ENCODE peak calls at places on chromosomes 11 and 22, in nine cellular contexts. V is adipocyte, H is K562, Z is neural progenitor cell, L is MM.1S, O is IMR-90, Y is H9, I is GM23248, W is GM12878. C is an unnamed sample.

GRCh38 chr22:36287881-36288515 is 35.1 kb downstream of the APOL1 start:
- DNase-seq in L (no peak), V (no peak), Z (no peak), I (peak; percentile 44), O (no peak), Y (no peak), H (no peak), W (no peak), C (no peak)

GRCh38 chr11:17719028-17719939 is at the start of gene MYOD1:
- DNase-seq in O (no peak), W (no peak), Y (peak; percentile 73), V (no peak), H (no peak), I (peak; percentile 21), Z (peak; percentile 70), L (no peak), C (peak; percentile 51)

GRCh38 chr11:83671295-83671694 is 385.1 kb upstream of the CCDC90B start:
- DNase-seq in O (peak; percentile 4), W (no peak), Z (no peak), L (no peak), I (peak; percentile 24), V (no peak), Y (no peak), H (no peak), C (no peak)

GRCh38 chr22:45503071-45503815 is 560 bp downstream of the FBLN1 start:
- DNase-seq in Y (peak; percentile 61), V (no peak), O (no peak), Z (peak; percentile 76), L (no peak), H (no peak), I (peak; percentile 44), W (no peak), C (peak; percentile 73)

GRCh38 chr11:1251236-1251770 is 28.4 kb downstream of the MUC5B start:
- DNase-seq in L (no peak), I (no peak), H (no peak), Y (no peak), O (no peak), W (no peak), Z (no peak), V (no peak), C (no peak)

GRCh38 chr11:76653674-76654309 is 16.8 kb downstream of the LRRC32 start:
- DNase-seq in V (peak; percentile 57), L (no peak), Y (peak; percentile 14), H (no peak), W (no peak), Z (no peak), O (peak; percentile 95), I (peak; percentile 52), C (no peak)

GRCh38 chr11:11076879-11077278 is 219.0 kb upstream of the ZBED5 start:
- DNase-seq in Z (no peak), Y (no peak), H (no peak), V (no peak), W (no peak), I (no peak), L (no peak), O (no peak), C (no peak)

GRCh38 chr11:19959210-19959609 is 201.1 kb downstream of the DBX1 start:
- DNase-seq in I (no peak), Y (no peak), L (no peak), H (no peak), Z (no peak), O (no peak), W (no peak), V (no peak), C (no peak)

GRCh38 chr11:27200779-27201453 is 160.3 kb downstream of the BBOX1 start:
- DNase-seq in V (no peak), H (no peak), L (no peak), W (no peak), Y (no peak), Z (no peak), I (no peak), O (no peak), C (no peak)

GRCh38 chr11:11966826-11967668 is 41.4 kb downstream of the DKK3 start:
- DNase-seq in V (peak; percentile 59), I (peak; percentile 66), O (peak; percentile 37), Y (peak; percentile 92), W (no peak), Z (peak; percentile 88), H (peak; percentile 86), L (peak; percentile 72), C (peak; percentile 91)

GRCh38 chr11:73175551-73176144 is 33.5 kb upstream of the FCHSD2 start:
- DNase-seq in W (no peak), I (no peak), L (no peak), Z (no peak), H (no peak), V (no peak), Y (no peak), O (no peak), C (no peak)
- H3K9ac ChIP-seq in W (no peak overlapping the region), I (no peak overlapping the region), L (no peak overlapping the region), Z (no peak overlapping the region), H (no peak overlapping the region), V (no peak overlapping the region), Y (no peak overlapping the region), O (no peak overlapping the region), C (no peak overlapping the region)

GRCh38 chr11:40444151-40444550 is 1015.3 kb downstream of the LRRC4C start:
- DNase-seq in O (no peak), W (no peak), Z (no peak), H (no peak), Y (no peak), V (no peak), L (no peak), I (no peak), C (no peak)

GRCh38 chr11:40445391-40445790 is 1014.1 kb downstream of the LRRC4C start:
- DNase-seq in V (no peak), Z (peak; percentile 8), I (no peak), O (peak; percentile 25), H (no peak), Y (no peak), W (no peak), L (no peak), C (peak; percentile 64)
- H3K4me1 ChIP-seq in V (no peaks in the 10 kb centered on the region), Z (no peaks in the 10 kb centered on the region), I (no peaks in the 10 kb centered on the region), O (no peaks in the 10 kb centered on the region), H (no peaks in the 10 kb centered on the region), Y (no peaks in the 10 kb centered on the region), W (no peaks in the 10 kb centered on the region), L (no peaks in the 10 kb centered on the region), C (no peaks in the 10 kb centered on the region)

GRCh38 chr11:3124821-3125220 is 40.3 kb downstream of the OSBPL5 start:
- DNase-seq in Y (no peak), L (no peak), I (no peak), H (no peak), V (no peak), O (no peak), W (no peak), Z (no peak), C (no peak)

GRCh38 chr11:3126901-3127691 is 38.0 kb downstream of the OSBPL5 start:
- DNase-seq in I (no peak), Y (no peak), H (no peak), V (no peak), L (no peak), Z (no peak), W (no peak), O (no peak), C (no peak)

GRCh38 chr11:3128356-3129180 is 36.5 kb downstream of the OSBPL5 start:
- DNase-seq in V (no peak), O (no peak), I (no peak), L (no peak), Z (no peak), Y (no peak), H (no peak), W (no peak), C (no peak)

GRCh38 chr11:3127706-3128355 is 37.3 kb downstream of the OSBPL5 start:
- DNase-seq in I (no peak), L (no peak), Z (no peak), Y (no peak), O (no peak), H (no peak), V (no peak), W (no peak), C (no peak)

DNA sequence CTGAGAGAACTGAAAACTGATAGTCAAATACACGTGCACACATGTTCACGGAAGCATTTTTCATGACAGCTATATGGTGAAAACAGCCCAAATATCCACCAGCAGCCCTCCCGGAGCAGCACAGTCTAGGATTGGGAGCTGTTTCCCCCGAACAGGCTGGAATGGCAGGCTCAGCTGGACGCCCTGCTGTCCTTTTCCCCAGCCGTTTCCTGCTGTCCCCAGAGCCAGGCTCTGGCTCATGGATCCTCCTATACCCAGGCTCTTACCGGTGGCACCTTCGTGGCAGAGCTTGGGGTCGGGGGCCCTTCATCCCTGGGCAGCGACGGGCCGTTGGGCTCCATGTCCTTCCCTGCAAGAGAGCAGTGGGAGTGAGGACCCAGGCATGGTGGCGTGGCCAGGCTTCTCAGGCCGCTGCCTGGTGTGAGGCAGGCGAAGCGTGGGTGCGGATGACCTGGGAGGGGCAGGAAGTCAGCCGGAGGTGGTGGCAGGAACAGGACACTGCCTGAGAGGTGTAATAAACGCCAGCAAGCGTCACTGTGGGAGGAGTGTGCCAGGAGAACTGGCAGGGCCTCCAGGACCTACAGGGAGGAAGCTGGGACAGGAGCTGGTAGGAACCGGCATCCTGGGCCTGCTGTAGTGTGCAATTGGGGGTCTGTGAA is 38.8 kb downstream of the OSBPL5 start:
- DNase-seq in H (no peak), O (no peak), V (no peak), L (no peak), Z (no peak), I (no peak), W (no peak), Y (no peak), C (no peak)
- H3K9ac ChIP-seq in H (no peak overlapping the region), O (no peak overlapping the region), V (no peak overlapping the region), L (no peak overlapping the region), Z (no peak overlapping the region), I (no peak overlapping the region), W (no peak overlapping the region), Y (no peak overlapping the region), C (no peak overlapping the region)

DNA sequence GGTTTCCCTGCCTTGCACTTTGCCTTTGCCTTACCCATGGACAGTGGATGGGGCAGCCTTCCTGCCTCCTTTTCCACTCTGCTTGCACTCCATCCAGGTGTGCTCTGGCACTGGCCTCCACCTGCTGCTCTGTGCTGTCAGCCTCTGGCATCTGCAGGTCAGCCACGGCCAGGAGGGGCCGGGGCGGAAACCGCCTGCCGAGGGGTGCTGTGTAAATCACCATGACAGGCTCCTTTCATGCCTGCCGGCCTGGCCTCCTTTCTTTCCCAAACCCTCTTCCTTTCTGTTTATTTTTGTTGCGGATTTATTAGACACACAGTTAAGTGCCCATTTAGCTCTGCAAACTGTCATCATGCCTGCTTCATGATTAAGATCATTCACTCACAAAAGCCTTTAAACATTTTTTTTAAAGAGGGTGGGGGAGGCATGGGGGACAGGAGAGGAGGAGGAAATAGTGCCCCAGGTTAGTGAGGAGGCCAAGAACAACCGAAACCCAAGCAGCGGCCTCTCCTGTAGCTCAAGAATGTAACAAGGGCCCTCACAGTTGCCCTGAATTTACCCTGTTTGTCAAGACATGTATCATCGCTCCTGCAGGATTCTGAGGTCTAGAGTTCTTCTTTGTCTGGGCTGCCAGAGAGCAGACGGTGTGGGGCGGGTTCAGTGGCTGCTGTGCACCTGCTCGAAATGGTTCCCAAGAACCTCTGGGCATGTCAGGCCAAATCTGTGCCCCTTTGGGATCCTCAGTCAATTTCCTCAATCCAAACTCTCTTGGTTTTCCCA is 83.3 kb downstream of the BARX2 start:
- DNase-seq in V (no peak), Z (no peak), Y (no peak), W (no peak), O (no peak), L (no peak), H (no peak), I (no peak), C (no peak)
- H3K4me1 ChIP-seq in V (no peaks in the 10 kb centered on the region), Z (peaks cover 23% of the 10 kb centered on the region), Y (peaks cover 4% of the 10 kb centered on the region), W (no peaks in the 10 kb centered on the region), O (no peaks in the 10 kb centered on the region), L (no peaks in the 10 kb centered on the region), H (no peaks in the 10 kb centered on the region), I (no peaks in the 10 kb centered on the region), C (no peaks in the 10 kb centered on the region)